ENCODE peak calls at places on chromosomes 2 and 18, in ten cellular contexts. N is mammary epithelial cell, Q is colonic mucosa, B is HCT116, O is lung, S is aorta, K is left lung, X is coronary artery, I is ascending aorta, R is uterus. P is an unnamed sample.

GRCh38 chr2:77144772-77145171 is 377.4 kb downstream of the LRRTM4 start:
- DNase-seq in N (no peak), Q (no peak), B (no peak), O (no peak), S (no peak), K (no peak), X (no peak), I (no peak), R (no peak), P (no peak)

GRCh38 chr2:235596272-235596671 is 102.4 kb downstream of the AGAP1 start:
- DNase-seq in N (no peak), Q (no peak), B (no peak), O (no peak), S (no peak), K (no peak), X (no peak), I (no peak), R (no peak), P (no peak)

GRCh38 chr2:75053484-75054112 is 95.2 kb downstream of the POLE4 start:
- DNase-seq in N (peak), Q (no peak), B (peak), O (no peak), S (no peak), K (no peak), X (no peak), I (no peak), R (no peak), P (no peak)

GRCh38 chr2:45699032-45699658 is 47.7 kb downstream of the PRKCE start:
- DNase-seq in N (peak), Q (no peak), B (no peak), O (no peak), S (no peak), K (no peak), X (no peak), I (no peak), R (no peak), P (no peak)

GRCh38 chr18:4068552-4069158 is 386.5 kb downstream of the DLGAP1 start:
- DNase-seq in N (peak), Q (peak), B (peak), O (no peak), S (no peak), K (no peak), X (no peak), I (no peak), R (no peak), P (no peak)

GRCh38 chr2:29314816-29315571 is 199.8 kb downstream of the CLIP4 start:
- DNase-seq in N (no peak), Q (no peak), B (no peak), O (peak), S (no peak), K (no peak), X (no peak), I (no peak), R (no peak), P (no peak)

GRCh38 chr2:127182626-127183458 is 37.3 kb downstream of the CYP27C1 start:
- DNase-seq in N (no peak), Q (no peak), B (no peak), O (no peak), S (no peak), K (no peak), X (peak), I (no peak), R (no peak), P (peak)

GRCh38 chr2:1162768-1163584 is 212.3 kb downstream of the SNTG2 start:
- DNase-seq in N (no peak), Q (no peak), B (no peak), O (no peak), S (no peak), K (no peak), X (no peak), I (no peak), R (no peak), P (no peak)

DNA sequence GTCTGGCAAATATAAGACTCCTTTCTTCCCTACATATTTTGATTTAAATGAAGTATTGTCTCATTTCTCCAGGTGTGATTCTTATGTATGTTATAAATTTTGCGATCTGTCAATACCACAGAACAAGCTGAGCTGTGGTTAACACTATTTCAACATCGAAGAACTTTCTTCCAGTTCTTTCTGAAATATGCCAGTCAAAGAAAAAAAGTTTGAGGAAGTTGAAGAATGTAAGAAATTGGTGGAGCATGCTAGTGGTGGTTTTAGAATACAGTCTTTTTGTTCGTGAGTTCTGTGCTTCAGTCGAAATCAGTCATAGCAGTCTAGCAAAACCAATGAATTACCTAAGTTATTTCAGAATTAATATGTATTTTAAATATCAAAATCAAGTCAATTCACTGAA is 8.6 kb upstream of the COBLL1 start:
- DNase-seq in N (no peak), Q (no peak), B (no peak), O (no peak), S (no peak), K (no peak), X (no peak), I (no peak), R (no peak), P (no peak)
- H3K27ac ChIP-seq in N (no peak), Q (no peak), B (no peak), O (no peak), S (no peak), K (no peak), X (no peak), I (no peak), R (no peak), P (no peak)

DNA sequence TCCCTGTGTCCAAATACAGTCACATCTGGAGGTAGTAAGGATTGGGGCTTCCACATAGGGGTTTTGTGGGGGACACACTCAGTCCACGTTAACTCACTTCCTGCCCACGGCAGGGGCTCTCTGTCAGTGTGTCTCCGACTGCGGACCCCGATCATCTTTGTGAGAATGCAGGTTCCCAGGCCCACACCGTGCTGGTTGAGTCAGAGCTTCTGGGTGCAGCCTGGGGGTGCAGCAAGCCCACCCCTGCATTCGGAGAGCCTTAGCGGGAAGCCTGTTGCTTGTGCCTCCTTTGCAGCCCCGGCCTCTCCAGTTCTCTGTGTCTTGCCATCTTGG is 28.0 kb downstream of the HPCAL1 start:
- DNase-seq in N (no peak), Q (no peak), B (no peak), O (no peak), S (no peak), K (no peak), X (no peak), I (no peak), R (no peak), P (no peak)
- H3K4me3 ChIP-seq in N (no peak), Q (peak), B (peak), O (no peak), S (no peak), K (no peak), X (no peak), I (peak), R (no peak), P (peak)

GRCh38 chr2:134397146-134397896 is 143.4 kb downstream of the MGAT5 start:
- DNase-seq in N (no peak), Q (peak), B (no peak), O (no peak), S (no peak), K (no peak), X (no peak), I (no peak), R (no peak), P (no peak)
- H3K27ac ChIP-seq in N (no peak), Q (peak), B (no peak), O (no peak), S (no peak), K (no peak), X (no peak), I (no peak), R (no peak), P (no peak)

DNA sequence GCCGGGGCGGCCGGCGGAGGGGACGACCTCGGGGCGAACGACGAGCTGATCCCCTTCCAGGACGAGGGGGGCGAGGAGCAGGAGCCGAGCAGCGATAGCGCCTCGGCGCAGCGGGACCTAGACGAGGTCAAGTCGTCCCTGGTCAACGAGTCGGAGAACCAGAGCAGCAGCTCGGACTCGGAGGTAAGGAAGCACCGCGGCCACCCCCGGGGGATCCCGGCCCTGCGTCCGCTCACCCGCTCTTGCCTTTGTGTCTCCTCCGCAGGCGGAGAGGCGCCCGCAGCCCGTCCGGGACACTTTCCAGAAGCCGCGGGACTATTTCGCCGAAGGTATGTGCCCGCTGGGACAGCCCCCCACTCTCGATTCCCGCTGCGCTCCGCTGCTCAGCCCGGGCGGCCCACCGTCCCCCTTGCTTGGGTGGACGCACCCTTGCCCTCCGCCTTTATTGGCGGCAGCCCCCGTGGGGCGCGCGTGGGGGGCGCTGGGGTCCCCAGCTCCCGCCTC is 611 bp downstream of the TCF7L1 start:
- DNase-seq in N (peak), Q (peak), B (no peak), O (peak), S (peak), K (no peak), X (peak), I (no peak), R (peak), P (peak)
- H3K4me3 ChIP-seq in N (peak), Q (peak), B (peak), O (peak), S (peak), K (peak), X (peak), I (peak), R (peak), P (peak)

GRCh38 chr2:241851325-241852115 is 7.2 kb downstream of the PDCD1 start:
- DNase-seq in N (no peak), Q (no peak), B (no peak), O (no peak), S (no peak), K (no peak), X (no peak), I (no peak), R (peak), P (peak)
- H3K27ac ChIP-seq in N (no peak), Q (no peak), B (no peak), O (no peak), S (no peak), K (no peak), X (no peak), I (no peak), R (no peak), P (no peak)

DNA sequence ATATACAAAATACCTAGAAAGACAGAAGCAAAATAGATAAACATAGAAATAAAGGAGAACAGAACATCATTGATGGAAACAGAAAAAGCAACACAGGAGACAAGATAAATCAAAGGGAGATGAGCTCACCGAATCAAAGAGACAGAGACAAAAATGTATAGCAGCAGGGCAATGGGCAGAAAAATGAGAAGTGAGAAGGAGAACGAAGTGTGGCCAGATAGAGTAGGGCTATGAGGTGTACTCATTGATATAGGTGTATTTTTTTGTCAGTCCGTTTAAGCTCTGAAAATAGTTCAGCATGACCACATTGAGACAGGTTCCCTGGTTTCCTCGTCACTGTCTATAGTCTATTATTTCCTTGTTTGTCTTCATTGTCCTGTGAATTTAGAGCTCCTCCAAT is 55.1 kb downstream of the SP100 start:
- DNase-seq in N (no peak), Q (no peak), B (no peak), O (no peak), S (no peak), K (no peak), X (no peak), I (no peak), R (no peak), P (no peak)
- H3K4me3 ChIP-seq in N (no peak), Q (no peak), B (no peak), O (no peak), S (no peak), K (no peak), X (no peak), I (no peak), R (no peak), P (no peak)

GRCh38 chr2:215712850-215713230 is 277.0 kb upstream of the FN1 start:
- DNase-seq in N (no peak), Q (no peak), B (no peak), O (no peak), S (no peak), K (no peak), X (no peak), I (no peak), R (no peak), P (no peak)
- H3K27ac ChIP-seq in N (no peak), Q (no peak), B (no peak), O (no peak), S (peak), K (peak), X (peak), I (peak), R (peak), P (peak)

P was measured in sigmoid colon.